ENCODE peak calls at places on chromosomes 6 and 20, in seven cellular contexts. N is mammary epithelial cell, D is neuronal stem cell, I is AG09309, V is choroid plexus epithelial cell, B is tibial nerve, X is OCI-LY7. S is an unnamed sample.

GRCh38 chr6:89950879-89951391 is 56.7 kb downstream of the GJA10 start:
- DNase-seq in V (peak), D (no peak), X (no peak), I (no peak), B (no peak), N (peak), S (no peak)

GRCh38 chr6:49918787-49919186 is 45.2 kb downstream of the DEFB114 start:
- DNase-seq in I (no peak), V (no peak), B (no peak), N (no peak), X (no peak), D (peak), S (no peak)

GRCh38 chr20:47208534-47209174 is 147.8 kb downstream of the ZMYND8 start:
- DNase-seq in I (no peak), D (no peak), V (no peak), X (no peak), N (no peak), B (no peak), S (no peak)

GRCh38 chr6:109381007-109381746 is 1.1 kb downstream of the CD164 start:
- DNase-seq in B (no peak), X (peak), V (peak), D (no peak), I (no peak), N (peak), S (no peak)

GRCh38 chr20:18090044-18090443 is 32.3 kb upstream of the OVOL2 start:
- DNase-seq in V (peak), N (no peak), I (no peak), B (no peak), D (no peak), X (no peak), S (no peak)

GRCh38 chr6:6885521-6886088 is 222.2 kb upstream of the RREB1 start:
- DNase-seq in I (no peak), V (peak), D (no peak), B (peak), N (no peak), X (no peak), S (no peak)

GRCh38 chr20:61965606-61966491 is 99.8 kb downstream of the TAF4 start:
- DNase-seq in B (no peak), V (no peak), X (no peak), D (no peak), I (no peak), N (no peak), S (no peak)

GRCh38 chr6:157535354-157536217 is 154.6 kb downstream of the ZDHHC14 start:
- DNase-seq in X (no peak), D (no peak), B (no peak), V (peak), N (peak), I (peak), S (peak)

GRCh38 chr6:27601668-27602254 is 128.9 kb upstream of the ZNF184 start:
- DNase-seq in B (no peak), N (no peak), I (no peak), V (no peak), D (no peak), X (no peak), S (no peak)

GRCh38 chr6:13923527-13924145 is 1.1 kb upstream of the RNF182 start:
- DNase-seq in X (no peak), N (no peak), D (no peak), I (no peak), B (no peak), V (peak), S (peak)

GRCh38 chr6:168166627-168167026 is 87.6 kb upstream of the FRMD1 start:
- DNase-seq in I (no peak), B (no peak), V (no peak), D (no peak), N (no peak), X (no peak), S (no peak)

GRCh38 chr6:137683886-137684285 is 183.2 kb upstream of the TNFAIP3 start:
- DNase-seq in N (no peak), I (no peak), X (no peak), D (no peak), V (no peak), B (no peak), S (no peak)

GRCh38 chr6:107866606-107867301 is 42.6 kb upstream of the SCML4 start:
- DNase-seq in D (no peak), N (peak), X (peak), V (peak), I (no peak), B (no peak), S (no peak)

GRCh38 chr6:166466178-166467122 is 83.7 kb upstream of the MPC1 start:
- DNase-seq in B (no peak), V (peak), D (no peak), X (no peak), N (peak), I (peak), S (peak)

GRCh38 chr6:113742342-113742741 is 114.8 kb upstream of the MARCKS start:
- DNase-seq in V (no peak), N (no peak), I (no peak), X (no peak), D (no peak), B (no peak), S (no peak)

GRCh38 chr20:49916146-49917002 is 1.0 kb upstream of the SPATA2 start:
- DNase-seq in X (peak), V (peak), N (peak), I (no peak), B (no peak), D (no peak), S (no peak)

GRCh38 chr6:52929321-52930164 is 20.0 kb upstream of the GSTA3 start:
- DNase-seq in B (no peak), I (peak), D (no peak), X (no peak), N (peak), V (peak), S (peak)

GRCh38 chr6:13273931-13274706 is 54.2 kb downstream of the TBC1D7 start:
- DNase-seq in D (no peak), B (peak), V (no peak), I (no peak), N (no peak), X (no peak), S (no peak)

GRCh38 chr20:22566876-22567658 is 17.3 kb downstream of the FOXA2 start:
- DNase-seq in X (no peak), B (no peak), I (no peak), D (no peak), V (no peak), N (no peak), S (no peak)
- H3K4me3 ChIP-seq in X (no peak), B (no peak), I (no peak), D (no peak), V (no peak), N (no peak), S (no peak)

DNA sequence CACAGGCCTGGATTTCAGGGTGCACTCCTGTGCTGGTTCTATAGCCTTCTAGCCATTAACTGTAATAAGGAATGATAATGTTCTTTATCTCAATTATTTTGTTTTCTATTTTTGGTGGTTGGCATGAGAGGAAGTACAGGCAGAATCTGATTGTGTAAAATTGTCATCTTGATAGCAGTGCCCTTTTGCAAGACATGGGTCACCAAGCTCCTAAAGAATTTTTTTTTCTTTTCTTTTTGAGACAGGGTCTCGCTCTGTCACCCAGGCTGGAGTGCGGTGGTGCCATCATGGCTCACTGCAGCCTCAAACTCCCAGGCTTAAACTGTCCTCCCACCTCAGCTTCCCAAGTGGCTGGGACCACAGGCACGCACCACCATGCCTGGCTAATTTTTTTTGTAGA is 206.7 kb upstream of the JARID2 start:
- DNase-seq in B (no peak), X (no peak), I (no peak), D (no peak), N (no peak), V (no peak), S (no peak)
- H3K4me3 ChIP-seq in B (no peak), X (no peak), I (no peak), D (no peak), N (no peak), V (no peak), S (no peak)

DNA sequence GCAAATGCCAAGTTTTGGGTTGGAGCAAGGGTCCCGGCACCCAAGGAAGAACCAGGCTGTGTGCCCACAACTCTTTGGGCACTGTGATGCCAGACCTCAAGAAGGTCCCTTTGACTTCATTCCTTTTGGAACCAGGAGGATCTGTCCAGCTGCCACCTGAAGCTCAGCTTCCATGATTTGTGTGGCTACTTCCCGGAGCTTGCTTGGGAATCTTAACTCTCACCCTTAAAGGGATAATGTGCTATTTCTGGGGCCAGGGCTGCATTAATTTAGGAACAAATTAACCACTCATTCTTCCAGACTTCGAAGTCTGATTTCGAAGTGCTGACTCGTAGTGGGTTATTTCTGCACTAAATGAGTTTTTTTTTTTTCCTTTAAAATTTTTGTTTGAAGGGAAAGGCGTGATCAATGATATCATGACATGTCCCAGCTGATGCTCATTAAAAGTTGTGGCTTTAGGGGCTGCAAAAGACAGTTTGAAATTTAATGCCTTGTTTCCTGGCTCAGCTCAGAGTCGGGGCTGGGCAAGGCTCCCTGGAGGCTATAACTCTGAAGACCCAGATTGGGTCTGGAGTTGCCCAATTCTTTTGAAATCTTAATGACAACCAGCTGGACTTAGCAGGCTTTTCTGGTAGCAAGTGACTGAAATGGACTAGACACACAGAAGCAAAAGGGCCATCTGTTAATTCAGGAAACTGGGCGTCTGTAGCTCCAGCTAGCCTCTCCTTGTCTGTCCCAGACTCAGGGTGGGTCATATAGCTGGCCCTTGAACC is 23.9 kb upstream of the PHACTR3 start:
- DNase-seq in V (no peak), D (no peak), B (no peak), I (peak), N (no peak), X (no peak), S (no peak)
- H3K4me3 ChIP-seq in V (no peak), D (no peak), B (no peak), I (no peak), N (no peak), X (no peak), S (no peak)

GRCh38 chr6:117232191-117232590 is 33.2 kb upstream of the VGLL2 start:
- DNase-seq in V (no peak), X (no peak), D (no peak), B (no peak), I (no peak), N (peak), S (peak)
- H3K4me3 ChIP-seq in V (no peak), X (no peak), D (no peak), B (no peak), I (no peak), N (no peak), S (no peak)

GRCh38 chr6:30686908-30687658 is 638 bp upstream of the PPP1R18 start:
- DNase-seq in X (peak), N (peak), V (peak), D (peak), B (peak), I (peak), S (peak)
- H3K4me3 ChIP-seq in X (peak), N (peak), V (peak), D (peak), B (peak), I (peak), S (peak)

DNA sequence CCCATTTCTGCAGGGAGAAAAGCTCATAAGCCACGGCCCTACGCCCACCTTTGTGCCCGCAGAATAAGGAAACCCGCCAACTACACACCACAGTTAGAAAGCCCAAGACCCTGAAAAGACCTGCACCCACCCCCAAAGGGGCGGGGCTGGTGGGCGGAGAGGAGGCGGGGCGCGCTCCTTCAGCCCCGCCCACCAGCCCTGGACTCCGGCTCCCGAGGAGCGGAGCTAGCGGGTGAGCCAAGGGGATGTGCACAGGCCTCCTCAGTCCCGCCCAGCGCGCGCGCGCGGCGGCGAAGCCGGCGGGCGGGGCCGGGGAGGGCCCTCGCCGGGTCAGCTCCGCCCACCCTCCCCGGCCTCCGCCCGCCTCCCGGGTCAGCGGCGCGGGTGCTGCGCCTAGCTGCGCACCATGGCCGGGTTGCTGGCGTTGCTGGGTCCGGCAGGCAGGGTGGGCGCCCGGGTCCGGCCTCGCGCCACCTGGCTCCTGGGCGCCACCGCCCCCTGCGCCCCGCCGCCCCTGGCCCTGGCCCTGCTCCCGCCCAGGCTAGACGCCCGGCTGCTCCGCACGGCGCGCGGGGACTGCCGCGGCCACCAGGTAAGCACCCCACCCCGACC is at the start of gene FAM210B:
- DNase-seq in I (no peak), N (peak), D (peak), V (peak), B (peak), X (peak), S (peak)
- H3K4me3 ChIP-seq in I (peak), N (peak), D (peak), V (peak), B (peak), X (peak), S (peak)

S was measured in skeletal muscle cell.